ENCODE peak calls at places on chromosomes 11 and 22, in six cellular contexts. A, I, K, P, G and B are unnamed samples.

GRCh38 chr11:129639300-129639699 is 176.3 kb upstream of the TMEM45B start:
- DNase-seq in A (no peak), G (no peak), I (no peak), P (peak), K (no peak), B (peak)

GRCh38 chr22:32005453-32005852 is 37.6 kb upstream of the SLC5A1 start:
- DNase-seq in I (no peak), P (no peak), G (no peak), K (no peak), A (no peak), B (peak)

GRCh38 chr11:107624983-107625779 is 34.2 kb downstream of the ELMOD1 start:
- DNase-seq in G (no peak), P (no peak), I (no peak), K (no peak), A (no peak), B (no peak)

GRCh38 chr11:17865765-17866428 is 131.3 kb downstream of the KCNC1 start:
- DNase-seq in A (no peak), G (no peak), K (no peak), I (no peak), P (no peak), B (no peak)

GRCh38 chr11:24239016-24239720 is 257.7 kb upstream of the LUZP2 start:
- DNase-seq in G (no peak), K (no peak), I (no peak), P (no peak), A (no peak), B (no peak)

GRCh38 chr11:74487875-74488274 is 5.6 kb downstream of the LIPT2 start:
- DNase-seq in P (no peak), K (peak), G (no peak), A (no peak), I (no peak), B (no peak)

GRCh38 chr11:8345179-8345578 is 81.5 kb upstream of the LMO1 start:
- DNase-seq in G (no peak), A (no peak), I (no peak), P (no peak), K (no peak), B (no peak)

GRCh38 chr22:37045958-37046357 is 5.6 kb upstream of the KCTD17 start:
- DNase-seq in G (no peak), I (no peak), K (no peak), A (no peak), P (peak), B (no peak)

GRCh38 chr11:9687736-9688494 is 24.0 kb downstream of the SWAP70 start:
- DNase-seq in P (peak), I (no peak), A (no peak), G (no peak), K (no peak), B (no peak)

GRCh38 chr11:8301622-8302021 is 37.9 kb upstream of the LMO1 start:
- DNase-seq in A (no peak), G (no peak), I (no peak), P (no peak), K (no peak), B (no peak)

GRCh38 chr11:33875621-33876294 is 16.1 kb downstream of the LMO2 start:
- DNase-seq in K (no peak), A (no peak), I (no peak), G (no peak), P (no peak), B (no peak)

GRCh38 chr11:14969922-14970323 is 2.2 kb downstream of the CALCA start:
- DNase-seq in P (peak), I (no peak), G (no peak), A (no peak), K (peak), B (no peak)

GRCh38 chr11:103541186-103541795 is 432.1 kb downstream of the DYNC2H1 start:
- DNase-seq in P (no peak), K (no peak), A (no peak), I (peak), G (no peak), B (peak)

GRCh38 chr11:48006301-48006992 is 26.1 kb downstream of the PTPRJ start:
- DNase-seq in P (no peak), G (no peak), K (no peak), I (no peak), A (no peak), B (peak)

GRCh38 chr22:21594865-21595452 is 27.4 kb downstream of the UBE2L3 start:
- DNase-seq in P (no peak), I (no peak), K (no peak), G (no peak), A (no peak), B (no peak)

GRCh38 chr11:48005133-48005532 is 24.8 kb downstream of the PTPRJ start:
- DNase-seq in I (no peak), P (no peak), K (no peak), G (no peak), A (no peak), B (no peak)

GRCh38 chr11:104198576-104198975 is 34.6 kb upstream of the PDGFD start:
- DNase-seq in G (no peak), P (no peak), A (no peak), I (no peak), K (no peak), B (no peak)

GRCh38 chr11:9717719-9718118 is 53.8 kb downstream of the SWAP70 start:
- DNase-seq in A (no peak), P (no peak), I (no peak), K (no peak), G (no peak), B (no peak)

GRCh38 chr11:121328213-121328966 is 35.8 kb downstream of the SC5D start:
- DNase-seq in A (no peak), I (peak), K (no peak), G (no peak), P (no peak), B (no peak)

GRCh38 chr11:76466666-76467065 is 21.8 kb downstream of the EMSY start:
- DNase-seq in K (no peak), I (no peak), P (no peak), A (no peak), G (no peak), B (no peak)

GRCh38 chr22:17217179-17217578 is 2.1 kb downstream of the ADA2 start:
- DNase-seq in A (no peak), K (no peak), P (no peak), I (peak), G (no peak), B (no peak)

GRCh38 chr11:18731427-18731826 is 5.4 kb upstream of the IGSF22 start:
- DNase-seq in P (no peak), A (no peak), I (no peak), K (no peak), G (no peak), B (no peak)

GRCh38 chr11:47393163-47394049 is 15.0 kb upstream of the SLC39A13 start:
- DNase-seq in K (peak), G (peak), A (peak), I (no peak), P (no peak), B (no peak)

GRCh38 chr11:20117291-20117690 is 43.0 kb downstream of the DBX1 start:
- DNase-seq in G (no peak), A (no peak), P (no peak), K (no peak), I (no peak), B (no peak)

GRCh38 chr11:20118209-20118608 is 42.1 kb downstream of the DBX1 start:
- DNase-seq in G (no peak), A (no peak), K (no peak), P (no peak), I (no peak), B (no peak)

GRCh38 chr11:20119315-20119714 is 41.0 kb downstream of the DBX1 start:
- DNase-seq in I (no peak), A (no peak), P (no peak), K (no peak), G (no peak), B (no peak)

GRCh38 chr11:20114588-20114987 is 45.7 kb downstream of the DBX1 start:
- DNase-seq in P (no peak), K (no peak), G (no peak), I (no peak), A (no peak), B (no peak)

DNA sequence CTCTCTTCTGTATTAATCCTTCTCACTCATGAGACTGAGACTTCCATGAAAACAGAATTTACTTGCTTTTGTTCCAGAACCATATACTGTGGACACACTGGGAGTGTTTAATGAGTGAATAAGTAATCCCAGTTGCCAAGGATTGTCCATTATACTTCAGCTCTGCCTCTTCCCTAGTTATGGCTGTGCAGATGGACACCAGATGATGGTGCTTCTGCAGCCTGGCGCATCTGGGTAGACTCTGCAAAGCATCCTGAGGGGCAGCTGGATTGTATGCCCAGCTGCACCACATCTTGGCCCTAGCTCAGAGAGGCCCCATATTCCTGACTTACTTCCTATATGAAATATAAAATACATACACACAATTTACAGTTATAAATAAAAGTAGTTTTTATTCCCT is 43.5 kb downstream of the DBX1 start:
- DNase-seq in I (no peak), A (no peak), P (no peak), G (no peak), K (no peak), B (no peak)
- H3K27ac ChIP-seq in I (no peak), A (no peak), P (no peak), G (no peak), K (no peak), B (no peak)

DNA sequence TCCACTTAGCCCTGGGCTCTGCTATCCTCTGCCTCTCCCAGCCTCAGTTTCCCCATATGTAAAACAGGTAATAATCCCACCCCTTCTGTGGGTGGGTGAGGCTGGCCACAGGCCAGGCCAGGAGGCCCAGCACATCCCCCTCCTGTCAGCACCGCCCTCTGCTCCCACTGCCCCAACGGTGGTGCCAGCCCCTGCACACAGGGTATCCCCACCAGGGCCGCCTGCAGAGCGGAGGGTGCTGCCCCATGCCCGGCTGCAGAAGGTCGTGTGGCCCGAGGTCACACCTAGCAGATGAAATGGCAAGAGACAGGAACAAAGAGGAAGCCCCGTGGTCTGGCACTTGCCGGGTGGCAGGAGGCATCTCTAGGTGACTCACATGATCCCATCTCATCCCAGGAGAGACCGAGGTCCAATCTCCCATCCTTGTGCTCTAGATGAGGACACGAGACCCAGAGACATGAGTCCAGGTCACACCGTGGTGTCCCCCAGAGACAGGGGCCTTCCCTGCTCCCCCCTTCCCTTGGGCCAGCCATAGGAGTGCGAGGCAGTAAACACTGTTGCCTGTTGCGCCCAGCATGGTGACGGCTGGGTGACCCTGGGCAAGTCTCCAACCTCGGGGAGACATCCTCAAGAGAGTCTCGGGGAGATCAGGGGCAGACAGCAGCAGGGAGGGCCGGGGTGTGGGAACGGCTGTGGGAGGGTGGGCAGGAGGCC is 27.2 kb upstream of the PPARA start:
- DNase-seq in P (no peak), A (no peak), K (no peak), I (no peak), G (no peak), B (no peak)
- H3K27ac ChIP-seq in P (no peak), A (no peak), K (no peak), I (no peak), G (no peak), B (no peak)

GRCh38 chr22:43113516-43114251 is 3.1 kb downstream of the BIK start:
- DNase-seq in P (no peak), A (no peak), I (no peak), K (no peak), G (no peak), B (no peak)
- H3K27ac ChIP-seq in P (no peak), A (no peak), I (no peak), K (no peak), G (no peak), B (no peak)

GRCh38 chr11:72970557-72971118 is 156.4 kb downstream of the ATG16L2 start:
- DNase-seq in G (no peak), P (no peak), A (no peak), I (no peak), K (no peak), B (no peak)
- H3K27ac ChIP-seq in G (no peak), P (peak), A (no peak), I (no peak), K (no peak), B (peak)

DNA sequence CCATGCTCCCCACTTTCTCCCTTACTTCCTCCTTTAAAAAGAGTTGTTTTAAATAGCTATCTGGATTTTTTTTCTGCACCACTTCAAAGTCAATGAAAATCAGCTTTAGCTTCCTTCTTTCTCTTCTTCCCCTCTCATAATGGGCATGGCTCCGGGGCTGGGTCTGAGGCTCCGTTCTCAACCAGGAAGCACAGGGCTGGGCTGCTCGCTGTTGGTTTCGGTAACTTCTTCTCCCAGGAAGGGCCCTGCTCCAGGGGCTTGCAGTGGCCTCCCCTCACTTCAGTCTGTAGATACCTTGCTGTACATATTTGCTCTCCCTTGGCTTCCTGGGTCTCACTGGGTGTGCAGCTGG is 23.8 kb downstream of the MICAL2 start:
- DNase-seq in I (no peak), G (no peak), A (peak), K (no peak), P (no peak), B (no peak)
- H3K27ac ChIP-seq in I (no peak), G (no peak), A (peak), K (no peak), P (no peak), B (peak)

GRCh38 chr11:117884994-117885393 is 8.5 kb upstream of the FXYD6 start:
- DNase-seq in A (no peak), I (no peak), P (no peak), G (no peak), K (no peak), B (no peak)
- H3K27ac ChIP-seq in A (no peak), I (no peak), P (no peak), G (peak), K (no peak), B (no peak)